ENCODE peak calls at places on chromosome 7, in four cellular contexts. S is gastrocnemius medialis, I is PC-9, D is right lobe of liver. G is an unnamed sample.

GRCh38 chr7:151133266-151133985 is 34.1 kb downstream of the GBX1 start:
- DNase-seq in S (no peak), D (no peak), I (no peak), G (no peak)

GRCh38 chr7:69108041-69108440 is 490.2 kb upstream of the AUTS2 start:
- DNase-seq in S (no peak), I (no peak), D (no peak), G (no peak)

GRCh38 chr7:36711256-36711655 is 13.0 kb downstream of the AOAH start:
- DNase-seq in D (no peak), I (no peak), S (no peak), G (no peak)

GRCh38 chr7:24637706-24638105 is 64.5 kb downstream of the PALS2 start:
- DNase-seq in D (no peak), S (no peak), I (no peak), G (no peak)

GRCh38 chr7:138505361-138505873 is 45.4 kb downstream of the TRIM24 start:
- DNase-seq in I (no peak), S (no peak), D (no peak), G (no peak)

GRCh38 chr7:5450549-5451327 is 27.1 kb upstream of the TNRC18 start:
- DNase-seq in D (peak; percentile 64), S (no peak), I (peak; percentile 25), G (no peak)

GRCh38 chr7:87851242-87851641 is 24.9 kb downstream of the SLC25A40 start:
- DNase-seq in D (no peak), S (no peak), I (no peak), G (no peak)

GRCh38 chr7:108418941-108419340 is 37.3 kb downstream of the NRCAM start:
- DNase-seq in I (no peak), S (no peak), D (no peak), G (no peak)

GRCh38 chr7:42763137-42763551 is 148.7 kb downstream of the C7orf25 start:
- DNase-seq in D (no peak), S (no peak), I (no peak), G (no peak)

GRCh38 chr7:137989127-137989526 is 12.8 kb downstream of the CREB3L2 start:
- DNase-seq in D (no peak), I (no peak), S (no peak), G (no peak)

GRCh38 chr7:22109761-22110160 is 164.1 kb upstream of the CDCA7L start:
- DNase-seq in S (no peak), D (peak; percentile 52), I (no peak), G (no peak)

DNA sequence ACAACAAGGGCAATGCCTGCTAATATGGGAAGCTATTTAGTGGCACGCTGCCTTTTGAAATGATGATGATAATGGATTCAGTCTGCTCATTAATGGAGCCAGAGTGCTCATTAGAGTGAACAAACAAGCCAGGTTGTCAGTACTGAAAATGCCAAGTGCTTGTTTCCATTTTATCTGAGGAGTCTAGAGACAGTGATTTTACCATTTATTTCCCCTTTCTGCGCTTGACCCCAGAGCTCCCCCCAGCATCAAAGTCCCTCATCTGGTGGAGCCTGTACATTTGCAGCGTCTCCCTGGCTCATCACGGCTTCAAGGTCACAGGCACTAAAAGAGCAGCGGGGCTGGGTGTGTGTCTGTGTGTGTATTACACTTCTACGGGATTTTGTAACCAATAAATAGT is 553.9 kb downstream of the TFEC start:
- DNase-seq in S (no peak), I (no peak), D (no peak), G (no peak)
- H3K4me3 ChIP-seq in S (no peak overlapping the region), I (no peak overlapping the region), D (no peak overlapping the region), G (peak overlapping the region; percentile 71)

GRCh38 chr7:106070201-106070551 is 41.9 kb downstream of the SYPL1 start:
- DNase-seq in D (peak; percentile 85), I (peak; percentile 79), S (no peak), G (no peak)

GRCh38 chr7:106067678-106068077 is 44.4 kb downstream of the SYPL1 start:
- DNase-seq in I (no peak), D (no peak), S (no peak), G (no peak)

GRCh38 chr7:106068538-106068961 is 43.6 kb downstream of the SYPL1 start:
- DNase-seq in S (no peak), I (no peak), D (no peak), G (no peak)

GRCh38 chr7:106069471-106070200 is 42.5 kb downstream of the SYPL1 start:
- DNase-seq in I (no peak), D (no peak), S (no peak), G (no peak)

GRCh38 chr7:106068986-106069385 is 43.1 kb downstream of the SYPL1 start:
- DNase-seq in S (no peak), I (peak; percentile 71), D (no peak), G (no peak)
- H3K4me1 ChIP-seq in S (peaks cover 39% of the 10 kb centered on the region), I (peaks cover 83% of the 10 kb centered on the region), D (peaks cover 22% of the 10 kb centered on the region), G (peaks cover 26% of the 10 kb centered on the region)

DNA sequence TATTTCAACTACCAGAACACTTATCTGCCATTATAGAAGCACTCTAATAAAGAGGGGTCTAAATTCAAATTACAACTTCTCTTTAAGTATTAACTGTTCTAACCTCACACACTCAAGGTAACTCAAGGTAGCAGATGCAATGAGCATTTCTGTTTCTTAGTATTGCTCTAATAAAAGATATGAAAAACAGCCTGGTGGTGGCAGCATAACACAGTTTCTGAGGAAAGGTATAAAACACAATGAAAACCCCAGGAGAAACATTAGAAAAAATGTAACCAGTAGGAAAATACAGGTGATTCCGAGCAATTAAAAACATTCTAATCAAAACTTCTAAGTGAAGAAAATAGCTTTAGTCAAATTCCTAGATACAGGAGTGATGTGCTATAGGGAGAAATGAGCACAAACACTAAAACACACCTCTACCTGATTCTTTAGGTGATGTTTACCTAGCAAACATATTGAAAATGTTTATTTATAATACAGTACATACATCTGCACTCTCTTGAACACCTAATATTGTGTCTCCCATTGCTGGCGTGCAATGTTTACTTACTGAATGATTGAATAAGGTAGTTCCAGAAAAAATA is 3.5 kb downstream of the MKRN1 start:
- DNase-seq in S (no peak), D (no peak), I (peak; percentile 35), G (no peak)
- H3K4me3 ChIP-seq in S (no peak overlapping the region), D (no peak overlapping the region), I (no peak overlapping the region), G (no peak overlapping the region)

GRCh38 chr7:3244241-3244814 is 56.7 kb upstream of the SDK1 start:
- DNase-seq in D (no peak), I (peak; percentile 71), S (no peak), G (no peak)
- H3K4me1 ChIP-seq in D (no peaks in the 10 kb centered on the region), I (peaks cover 39% of the 10 kb centered on the region), S (no peaks in the 10 kb centered on the region), G (peaks cover 35% of the 10 kb centered on the region)

G was measured in thoracic aorta.